ENCODE peak calls at places on chromosomes 4 and X, in ten cellular contexts. One of them, this sample, is unnamed.

GRCh38 chr4:152896819-152897218 is 39.3 kb upstream of the FHDC1 start:
- DNase-seq in lower lobe of right lung: no peak
- DNase-seq in fibroblast of mammary gland: peak; percentile 20
- DNase-seq in colonic mucosa: no peak
- DNase-seq in activated CD8-positive, alpha-beta T cell treated with anti-CD3 and anti-CD28 coated beads for 36 hours: no peak
- DNase-seq in epithelial cell of esophagus: no peak
- DNase-seq in body of pancreas: no peak
- DNase-seq in kidney epithelial cell: no peak
- DNase-seq in cardiac muscle cell: no peak
- DNase-seq in HL-60: peak; percentile 75
- DNase-seq in this sample: no peak

GRCh38 chr4:13534344-13535063 is 9.8 kb downstream of the NKX3-2 start:
- DNase-seq in lower lobe of right lung: no peak
- DNase-seq in fibroblast of mammary gland: no peak
- DNase-seq in colonic mucosa: no peak
- DNase-seq in activated CD8-positive, alpha-beta T cell treated with anti-CD3 and anti-CD28 coated beads for 36 hours: no peak
- DNase-seq in epithelial cell of esophagus: no peak
- DNase-seq in body of pancreas: no peak
- DNase-seq in kidney epithelial cell: no peak
- DNase-seq in cardiac muscle cell: no peak
- DNase-seq in HL-60: no peak
- DNase-seq in this sample: no peak

GRCh38 chr4:76535603-76536380 is 100.8 kb downstream of the SHROOM3 start:
- DNase-seq in lower lobe of right lung: no peak
- DNase-seq in fibroblast of mammary gland: no peak
- DNase-seq in colonic mucosa: peak; percentile 33
- DNase-seq in activated CD8-positive, alpha-beta T cell treated with anti-CD3 and anti-CD28 coated beads for 36 hours: no peak
- DNase-seq in epithelial cell of esophagus: no peak
- DNase-seq in body of pancreas: no peak
- DNase-seq in kidney epithelial cell: no peak
- DNase-seq in cardiac muscle cell: no peak
- DNase-seq in HL-60: no peak
- DNase-seq in this sample: no peak

GRCh38 chr4:163544407-163545038 is 50.0 kb downstream of the TMA16 start:
- DNase-seq in lower lobe of right lung: peak; percentile 66
- DNase-seq in fibroblast of mammary gland: peak; percentile 47
- DNase-seq in colonic mucosa: peak; percentile 61
- DNase-seq in activated CD8-positive, alpha-beta T cell treated with anti-CD3 and anti-CD28 coated beads for 36 hours: peak; percentile 71
- DNase-seq in epithelial cell of esophagus: peak; percentile 58
- DNase-seq in body of pancreas: peak; percentile 53
- DNase-seq in kidney epithelial cell: no peak
- DNase-seq in cardiac muscle cell: peak; percentile 81
- DNase-seq in HL-60: no peak
- DNase-seq in this sample: peak; percentile 31

GRCh38 chr4:174929346-174929745 is 11.2 kb downstream of the ADAM29 start:
- DNase-seq in lower lobe of right lung: no peak
- DNase-seq in fibroblast of mammary gland: no peak
- DNase-seq in colonic mucosa: no peak
- DNase-seq in activated CD8-positive, alpha-beta T cell treated with anti-CD3 and anti-CD28 coated beads for 36 hours: no peak
- DNase-seq in epithelial cell of esophagus: no peak
- DNase-seq in body of pancreas: no peak
- DNase-seq in kidney epithelial cell: no peak
- DNase-seq in cardiac muscle cell: no peak
- DNase-seq in HL-60: no peak
- DNase-seq in this sample: no peak

GRCh38 chrX:45517090-45517973 is 316.7 kb upstream of the DIPK2B start:
- DNase-seq in lower lobe of right lung: no peak
- DNase-seq in fibroblast of mammary gland: peak; percentile 87
- DNase-seq in colonic mucosa: no peak
- DNase-seq in activated CD8-positive, alpha-beta T cell treated with anti-CD3 and anti-CD28 coated beads for 36 hours: no peak
- DNase-seq in epithelial cell of esophagus: peak; percentile 67
- DNase-seq in body of pancreas: no peak
- DNase-seq in kidney epithelial cell: no peak
- DNase-seq in cardiac muscle cell: no peak
- DNase-seq in HL-60: no peak
- DNase-seq in this sample: peak; percentile 83

GRCh38 chr4:55727746-55728145 is 91.6 kb upstream of the NMU start:
- DNase-seq in lower lobe of right lung: no peak
- DNase-seq in fibroblast of mammary gland: no peak
- DNase-seq in colonic mucosa: no peak
- DNase-seq in activated CD8-positive, alpha-beta T cell treated with anti-CD3 and anti-CD28 coated beads for 36 hours: no peak
- DNase-seq in epithelial cell of esophagus: no peak
- DNase-seq in body of pancreas: no peak
- DNase-seq in kidney epithelial cell: no peak
- DNase-seq in cardiac muscle cell: no peak
- DNase-seq in HL-60: no peak
- DNase-seq in this sample: no peak

GRCh38 chr4:2948895-2949781 is 14.1 kb downstream of the NOP14 start:
- DNase-seq in lower lobe of right lung: no peak
- DNase-seq in fibroblast of mammary gland: peak; percentile 30
- DNase-seq in colonic mucosa: no peak
- DNase-seq in activated CD8-positive, alpha-beta T cell treated with anti-CD3 and anti-CD28 coated beads for 36 hours: peak; percentile 28
- DNase-seq in epithelial cell of esophagus: peak; percentile 63
- DNase-seq in body of pancreas: no peak
- DNase-seq in kidney epithelial cell: no peak
- DNase-seq in cardiac muscle cell: peak; percentile 51
- DNase-seq in HL-60: no peak
- DNase-seq in this sample: peak; percentile 40

GRCh38 chr4:149493492-149493891 is 322.2 kb downstream of the IQCM start:
- DNase-seq in lower lobe of right lung: no peak
- DNase-seq in fibroblast of mammary gland: no peak
- DNase-seq in colonic mucosa: no peak
- DNase-seq in activated CD8-positive, alpha-beta T cell treated with anti-CD3 and anti-CD28 coated beads for 36 hours: no peak
- DNase-seq in epithelial cell of esophagus: no peak
- DNase-seq in body of pancreas: no peak
- DNase-seq in kidney epithelial cell: peak; percentile 2
- DNase-seq in cardiac muscle cell: no peak
- DNase-seq in HL-60: no peak
- DNase-seq in this sample: no peak

GRCh38 chr4:71009796-71010588 is 16.5 kb downstream of the DCK start:
- DNase-seq in lower lobe of right lung: no peak
- DNase-seq in fibroblast of mammary gland: peak; percentile 74
- DNase-seq in colonic mucosa: no peak
- DNase-seq in activated CD8-positive, alpha-beta T cell treated with anti-CD3 and anti-CD28 coated beads for 36 hours: no peak
- DNase-seq in epithelial cell of esophagus: peak; percentile 45
- DNase-seq in body of pancreas: no peak
- DNase-seq in kidney epithelial cell: no peak
- DNase-seq in cardiac muscle cell: peak; percentile 47
- DNase-seq in HL-60: peak; percentile 21
- DNase-seq in this sample: peak; percentile 54

GRCh38 chr4:42656986-42657792 is at the start of gene ATP8A1:
- DNase-seq in lower lobe of right lung: peak; percentile 96
- DNase-seq in fibroblast of mammary gland: peak; percentile 61
- DNase-seq in colonic mucosa: peak; percentile 94
- DNase-seq in activated CD8-positive, alpha-beta T cell treated with anti-CD3 and anti-CD28 coated beads for 36 hours: peak; percentile 93
- DNase-seq in epithelial cell of esophagus: peak; percentile 90
- DNase-seq in body of pancreas: peak; percentile 94
- DNase-seq in kidney epithelial cell: peak; percentile 34
- DNase-seq in cardiac muscle cell: peak; percentile 97
- DNase-seq in HL-60: peak; percentile 43
- DNase-seq in this sample: peak; percentile 47

GRCh38 chrX:98516120-98516519 is 1632.4 kb downstream of the RPA4 start:
- DNase-seq in lower lobe of right lung: no peak
- DNase-seq in fibroblast of mammary gland: no peak
- DNase-seq in colonic mucosa: no peak
- DNase-seq in activated CD8-positive, alpha-beta T cell treated with anti-CD3 and anti-CD28 coated beads for 36 hours: no peak
- DNase-seq in epithelial cell of esophagus: no peak
- DNase-seq in body of pancreas: no peak
- DNase-seq in kidney epithelial cell: no peak
- DNase-seq in cardiac muscle cell: no peak
- DNase-seq in HL-60: no peak
- DNase-seq in this sample: no peak

GRCh38 chr4:67556426-67556825 is 2.1 kb upstream of the STAP1 start:
- DNase-seq in lower lobe of right lung: no peak
- DNase-seq in fibroblast of mammary gland: peak; percentile 21
- DNase-seq in colonic mucosa: no peak
- DNase-seq in activated CD8-positive, alpha-beta T cell treated with anti-CD3 and anti-CD28 coated beads for 36 hours: no peak
- DNase-seq in epithelial cell of esophagus: no peak
- DNase-seq in body of pancreas: no peak
- DNase-seq in kidney epithelial cell: no peak
- DNase-seq in cardiac muscle cell: no peak
- DNase-seq in HL-60: no peak
- DNase-seq in this sample: no peak

GRCh38 chr4:41143721-41144379 is 70.5 kb downstream of the APBB2 start:
- DNase-seq in lower lobe of right lung: no peak
- DNase-seq in fibroblast of mammary gland: peak; percentile 52
- DNase-seq in colonic mucosa: no peak
- DNase-seq in activated CD8-positive, alpha-beta T cell treated with anti-CD3 and anti-CD28 coated beads for 36 hours: no peak
- DNase-seq in epithelial cell of esophagus: no peak
- DNase-seq in body of pancreas: no peak
- DNase-seq in kidney epithelial cell: no peak
- DNase-seq in cardiac muscle cell: no peak
- DNase-seq in HL-60: no peak
- DNase-seq in this sample: no peak

GRCh38 chrX:132837126-132837525 is 121.3 kb downstream of the HS6ST2 start:
- DNase-seq in lower lobe of right lung: no peak
- DNase-seq in fibroblast of mammary gland: peak; percentile 79
- DNase-seq in colonic mucosa: peak; percentile 25
- DNase-seq in activated CD8-positive, alpha-beta T cell treated with anti-CD3 and anti-CD28 coated beads for 36 hours: no peak
- DNase-seq in epithelial cell of esophagus: peak; percentile 57
- DNase-seq in body of pancreas: peak; percentile 9
- DNase-seq in kidney epithelial cell: peak; percentile 47
- DNase-seq in cardiac muscle cell: no peak
- DNase-seq in HL-60: no peak
- DNase-seq in this sample: peak; percentile 68

DNA sequence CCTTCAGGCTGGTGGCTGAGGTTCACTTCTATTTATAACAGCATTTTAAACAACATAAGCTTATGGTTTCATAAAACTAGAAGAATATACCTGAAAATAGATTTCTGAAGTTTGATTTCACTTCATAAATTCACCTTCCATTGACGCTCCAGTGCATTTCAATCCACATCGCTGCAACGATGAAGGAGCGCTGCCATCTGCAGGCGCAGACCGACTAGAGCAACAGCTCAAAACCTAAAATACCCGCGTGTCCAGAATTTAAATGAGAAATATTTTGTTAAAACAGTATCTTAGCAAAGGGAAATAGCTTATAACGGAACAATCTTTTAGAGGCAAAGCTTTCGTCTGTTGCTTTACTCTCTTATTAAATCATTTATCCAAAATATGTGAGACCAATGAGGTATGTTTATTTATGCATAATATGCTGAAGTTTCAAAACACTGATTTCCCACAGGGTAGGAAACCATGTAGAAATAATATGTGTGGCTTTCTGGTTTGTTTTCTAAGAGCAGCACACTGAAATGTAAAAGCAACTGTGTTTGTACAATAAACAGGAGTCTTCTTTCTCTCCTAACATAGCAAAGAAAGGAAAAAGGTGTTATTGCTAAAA is 816.4 kb upstream of the FRG1 start:
- DNase-seq in lower lobe of right lung: no peak
- DNase-seq in fibroblast of mammary gland: peak; percentile 65
- DNase-seq in colonic mucosa: no peak
- DNase-seq in activated CD8-positive, alpha-beta T cell treated with anti-CD3 and anti-CD28 coated beads for 36 hours: peak; percentile 2
- DNase-seq in epithelial cell of esophagus: peak; percentile 59
- DNase-seq in body of pancreas: peak; percentile 15
- DNase-seq in kidney epithelial cell: peak; percentile 1
- DNase-seq in cardiac muscle cell: peak; percentile 39
- DNase-seq in HL-60: no peak
- DNase-seq in this sample: peak; percentile 39
- TF ChIP-seq CTCF in lower lobe of right lung: peak; percentile 44
- TF ChIP-seq CTCF in fibroblast of mammary gland: peak; percentile 82
- TF ChIP-seq CTCF in colonic mucosa: peak; percentile 25
- TF ChIP-seq CTCF in activated CD8-positive, alpha-beta T cell treated with anti-CD3 and anti-CD28 coated beads for 36 hours: no peak
- TF ChIP-seq CTCF in epithelial cell of esophagus: peak; percentile 86
- TF ChIP-seq CTCF in body of pancreas: peak; percentile 40
- TF ChIP-seq CTCF in kidney epithelial cell: peak; percentile 82
- TF ChIP-seq CTCF in cardiac muscle cell: peak; percentile 26
- TF ChIP-seq CTCF in HL-60: peak; percentile 13
- TF ChIP-seq CTCF in this sample: peak; percentile 67

GRCh38 chrX:149487292-149487691 is 17.8 kb downstream of the IDS start:
- DNase-seq in lower lobe of right lung: no peak
- DNase-seq in fibroblast of mammary gland: no peak
- DNase-seq in colonic mucosa: no peak
- DNase-seq in activated CD8-positive, alpha-beta T cell treated with anti-CD3 and anti-CD28 coated beads for 36 hours: peak; percentile 41
- DNase-seq in epithelial cell of esophagus: peak; percentile 79
- DNase-seq in body of pancreas: no peak
- DNase-seq in kidney epithelial cell: no peak
- DNase-seq in cardiac muscle cell: no peak
- DNase-seq in HL-60: no peak
- DNase-seq in this sample: peak; percentile 76
- TF ChIP-seq CTCF in lower lobe of right lung: no peak
- TF ChIP-seq CTCF in fibroblast of mammary gland: peak; percentile 30
- TF ChIP-seq CTCF in colonic mucosa: no peak
- TF ChIP-seq CTCF in activated CD8-positive, alpha-beta T cell treated with anti-CD3 and anti-CD28 coated beads for 36 hours: no peak
- TF ChIP-seq CTCF in epithelial cell of esophagus: peak; percentile 47
- TF ChIP-seq CTCF in body of pancreas: no peak
- TF ChIP-seq CTCF in kidney epithelial cell: peak; percentile 36
- TF ChIP-seq CTCF in cardiac muscle cell: peak; percentile 11
- TF ChIP-seq CTCF in HL-60: no peak
- TF ChIP-seq CTCF in this sample: peak; percentile 41

DNA sequence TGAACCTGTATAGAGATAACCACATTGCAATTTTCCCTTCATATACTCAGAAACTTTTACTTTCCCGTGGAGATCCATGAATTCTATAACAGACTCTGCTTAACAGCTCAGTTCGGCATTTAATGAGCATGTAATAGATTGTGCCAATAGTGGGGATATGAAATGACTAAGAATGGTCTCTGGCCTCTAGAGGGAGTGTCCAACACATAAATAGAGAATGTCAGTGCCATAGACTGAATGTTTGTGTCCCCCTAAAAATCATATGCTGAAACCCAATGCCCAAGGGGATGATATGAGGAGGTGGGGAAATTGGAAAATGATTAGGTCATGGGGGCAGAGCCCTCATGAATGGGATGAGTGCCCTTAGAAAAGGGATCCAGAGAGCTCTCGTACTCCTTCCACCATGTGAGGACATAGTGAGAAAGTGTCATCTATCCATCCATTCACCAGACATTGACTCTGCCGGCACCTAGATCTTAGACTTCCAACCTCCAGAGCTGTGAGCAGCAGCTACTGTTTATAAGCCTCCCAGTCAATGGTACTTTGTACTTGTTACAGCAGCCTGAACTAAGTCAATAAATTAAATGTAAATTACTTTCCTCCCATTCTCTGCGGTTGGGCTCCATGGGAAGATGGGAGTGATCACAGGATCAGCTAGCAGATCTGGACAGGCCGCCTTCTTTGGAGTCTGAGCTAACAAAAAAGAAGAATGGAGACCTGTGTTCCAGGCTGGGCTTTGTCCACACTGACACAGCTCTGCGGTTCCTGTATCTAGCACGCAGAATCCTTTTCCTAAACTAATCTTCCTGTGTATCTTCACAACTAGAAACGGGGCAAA is 28.1 kb upstream of the HPSE start:
- DNase-seq in lower lobe of right lung: no peak
- DNase-seq in fibroblast of mammary gland: peak; percentile 62
- DNase-seq in colonic mucosa: peak; percentile 48
- DNase-seq in activated CD8-positive, alpha-beta T cell treated with anti-CD3 and anti-CD28 coated beads for 36 hours: no peak
- DNase-seq in epithelial cell of esophagus: peak; percentile 50
- DNase-seq in body of pancreas: no peak
- DNase-seq in kidney epithelial cell: no peak
- DNase-seq in cardiac muscle cell: no peak
- DNase-seq in HL-60: no peak
- DNase-seq in this sample: peak; percentile 48
- TF ChIP-seq CTCF in lower lobe of right lung: no peak
- TF ChIP-seq CTCF in fibroblast of mammary gland: peak; percentile 54
- TF ChIP-seq CTCF in colonic mucosa: no peak
- TF ChIP-seq CTCF in activated CD8-positive, alpha-beta T cell treated with anti-CD3 and anti-CD28 coated beads for 36 hours: peak; percentile 30
- TF ChIP-seq CTCF in epithelial cell of esophagus: peak; percentile 44
- TF ChIP-seq CTCF in body of pancreas: peak; percentile 25
- TF ChIP-seq CTCF in kidney epithelial cell: peak; percentile 39
- TF ChIP-seq CTCF in cardiac muscle cell: peak; percentile 65
- TF ChIP-seq CTCF in HL-60: peak; percentile 30
- TF ChIP-seq CTCF in this sample: peak; percentile 36

GRCh38 chr4:155773196-155773800 is 14.5 kb downstream of the GUCY1B1 start:
- DNase-seq in lower lobe of right lung: no peak
- DNase-seq in fibroblast of mammary gland: no peak
- DNase-seq in colonic mucosa: no peak
- DNase-seq in activated CD8-positive, alpha-beta T cell treated with anti-CD3 and anti-CD28 coated beads for 36 hours: no peak
- DNase-seq in epithelial cell of esophagus: no peak
- DNase-seq in body of pancreas: no peak
- DNase-seq in kidney epithelial cell: no peak
- DNase-seq in cardiac muscle cell: no peak
- DNase-seq in HL-60: no peak
- DNase-seq in this sample: peak; percentile 11
- TF ChIP-seq CTCF in lower lobe of right lung: no peak
- TF ChIP-seq CTCF in fibroblast of mammary gland: no peak
- TF ChIP-seq CTCF in colonic mucosa: no peak
- TF ChIP-seq CTCF in activated CD8-positive, alpha-beta T cell treated with anti-CD3 and anti-CD28 coated beads for 36 hours: no peak
- TF ChIP-seq CTCF in epithelial cell of esophagus: no peak
- TF ChIP-seq CTCF in body of pancreas: no peak
- TF ChIP-seq CTCF in kidney epithelial cell: no peak
- TF ChIP-seq CTCF in cardiac muscle cell: no peak
- TF ChIP-seq CTCF in HL-60: no peak
- TF ChIP-seq CTCF in this sample: no peak